ENCODE peak calls at places on chromosome 18, in four cellular contexts. P, I, J and G are unnamed samples.

GRCh38 chr18:49861659-49862058 is 48.3 kb upstream of the ACAA2 start:
- DNase-seq in P (peak; percentile 12), I (no peak), J (no peak), G (no peak)

GRCh38 chr18:63131106-63131943 is 188.2 kb downstream of the BCL2 start:
- DNase-seq in P (peak; percentile 86), I (peak; percentile 68), J (no peak), G (peak; percentile 74)

GRCh38 chr18:36412778-36413177 is 115.3 kb downstream of the FHOD3 start:
- DNase-seq in P (peak; percentile 73), I (no peak), J (no peak), G (no peak)

GRCh38 chr18:28175047-28175929 is 1.6 kb downstream of the CDH2 start:
- DNase-seq in P (peak; percentile 67), I (no peak), J (peak; percentile 78), G (no peak)

GRCh38 chr18:50395093-50395492 is 20.2 kb downstream of the SKA1 start:
- DNase-seq in P (no peak), I (no peak), J (no peak), G (no peak)

GRCh38 chr18:24104486-24104885 is 34.4 kb upstream of the CABYR start:
- DNase-seq in P (no peak), I (no peak), J (no peak), G (no peak)

GRCh38 chr18:49788327-49788908 is 24.9 kb downstream of the ACAA2 start:
- DNase-seq in P (no peak), I (no peak), J (no peak), G (no peak)

GRCh38 chr18:36519358-36519757 is 221.8 kb downstream of the FHOD3 start:
- DNase-seq in P (no peak), I (no peak), J (no peak), G (no peak)

GRCh38 chr18:7467708-7468466 is 99.2 kb upstream of the PTPRM start:
- DNase-seq in P (no peak), I (no peak), J (no peak), G (no peak)

GRCh38 chr18:61308795-61309393 is 24.3 kb upstream of the CDH20 start:
- DNase-seq in P (no peak), I (no peak), J (no peak), G (no peak)

GRCh38 chr18:33751613-33752221 is 173.7 kb downstream of the ASXL3 start:
- DNase-seq in P (peak; percentile 69), I (no peak), J (no peak), G (no peak)

GRCh38 chr18:13273800-13274199 is 55.2 kb downstream of the LDLRAD4 start:
- DNase-seq in P (no peak), I (no peak), J (no peak), G (no peak)

GRCh38 chr18:7733642-7734041 is 166.5 kb downstream of the PTPRM start:
- DNase-seq in P (no peak), I (no peak), J (no peak), G (no peak)

GRCh38 chr18:79856119-79857080 is 58.7 kb downstream of the KCNG2 start:
- DNase-seq in P (peak; percentile 75), I (no peak), J (peak; percentile 75), G (no peak)

GRCh38 chr18:30970201-30970816 is 72.2 kb downstream of the DSC3 start:
- DNase-seq in P (peak; percentile 71), I (peak; percentile 8), J (no peak), G (no peak)

GRCh38 chr18:70289351-70290330 is 796 bp downstream of the SOCS6 start:
- DNase-seq in P (peak; percentile 67), I (peak; percentile 11), J (no peak), G (peak; percentile 49)

GRCh38 chr18:74480149-74480651 is 16.0 kb upstream of the CNDP2 start:
- DNase-seq in P (no peak), I (no peak), J (no peak), G (no peak)

GRCh38 chr18:27778441-27778840 is 398.5 kb downstream of the CDH2 start:
- DNase-seq in P (peak; percentile 52), I (no peak), J (no peak), G (no peak)

GRCh38 chr18:62878305-62878704 is 163.0 kb downstream of the PHLPP1 start:
- DNase-seq in P (no peak), I (no peak), J (no peak), G (no peak)

GRCh38 chr18:54330768-54331548 is 26.7 kb downstream of the STARD6 start:
- DNase-seq in P (no peak), I (no peak), J (no peak), G (no peak)

GRCh38 chr18:49048361-49048760 is 97.6 kb upstream of the SMAD7 start:
- DNase-seq in P (no peak), I (no peak), J (no peak), G (no peak)

GRCh38 chr18:32469691-32470131 is 971 bp downstream of the GAREM1 start:
- DNase-seq in P (no peak), I (no peak), J (no peak), G (no peak)

GRCh38 chr18:32469190-32469611 is 1.5 kb downstream of the GAREM1 start:
- DNase-seq in P (no peak), I (peak; percentile 10), J (no peak), G (peak; percentile 41)

GRCh38 chr18:32470136-32470712 is 458 bp downstream of the GAREM1 start:
- DNase-seq in P (peak; percentile 38), I (peak; percentile 19), J (peak; percentile 80), G (peak; percentile 40)

GRCh38 chr18:32472841-32473240 is 2.2 kb upstream of the GAREM1 start:
- DNase-seq in P (no peak), I (no peak), J (no peak), G (no peak)

GRCh38 chr18:32470713-32471633 is at the start of gene GAREM1:
- DNase-seq in P (peak; percentile 93), I (peak; percentile 96), J (peak; percentile 93), G (peak; percentile 96)
- TF ChIP-seq CTCF in P (no peak), I (peak; percentile 96), J (peak; percentile 30), G (peak; percentile 69)

GRCh38 chr18:47930086-47930843 is at the start of gene SMAD2:
- DNase-seq in P (peak; percentile 93), I (peak; percentile 78), J (peak; percentile 97), G (peak; percentile 88)

GRCh38 chr18:47932170-47932569 is 1.7 kb upstream of the SMAD2 start:
- DNase-seq in P (no peak), I (no peak), J (no peak), G (no peak)

GRCh38 chr18:47929681-47930085 is 776 bp downstream of the SMAD2 start:
- DNase-seq in P (no peak), I (peak; percentile 7), J (no peak), G (no peak)

GRCh38 chr18:47931707-47932103 is 1.2 kb upstream of the SMAD2 start:
- DNase-seq in P (peak; percentile 76), I (peak; percentile 17), J (peak; percentile 78), G (peak; percentile 33)

GRCh38 chr18:47930844-47931706 is 616 bp upstream of the SMAD2 start:
- DNase-seq in P (peak; percentile 98), I (peak; percentile 97), J (peak; percentile 99), G (peak; percentile 98)
- TF ChIP-seq POLR2AphosphoS5 in P (peak; percentile 76), I (peak; percentile 60), J (peak; percentile 88), G (peak; percentile 77)

GRCh38 chr18:77377813-77378212 is 128.2 kb downstream of the GALR1 start:
- DNase-seq in P (no peak), I (no peak), J (no peak), G (no peak)

GRCh38 chr18:77376733-77377094 is 127.1 kb downstream of the GALR1 start:
- DNase-seq in P (no peak), I (no peak), J (no peak), G (no peak)

GRCh38 chr18:77376043-77376732 is 126.5 kb downstream of the GALR1 start:
- DNase-seq in P (peak; percentile 26), I (no peak), J (no peak), G (no peak)

GRCh38 chr18:77379976-77380375 is 130.3 kb downstream of the GALR1 start:
- DNase-seq in P (no peak), I (no peak), J (no peak), G (no peak)

GRCh38 chr18:77380695-77381094 is 131.0 kb downstream of the GALR1 start:
- DNase-seq in P (no peak), I (no peak), J (no peak), G (no peak)
- TF ChIP-seq CTCF in P (no peak), I (no peak), J (no peak), G (no peak)

DNA sequence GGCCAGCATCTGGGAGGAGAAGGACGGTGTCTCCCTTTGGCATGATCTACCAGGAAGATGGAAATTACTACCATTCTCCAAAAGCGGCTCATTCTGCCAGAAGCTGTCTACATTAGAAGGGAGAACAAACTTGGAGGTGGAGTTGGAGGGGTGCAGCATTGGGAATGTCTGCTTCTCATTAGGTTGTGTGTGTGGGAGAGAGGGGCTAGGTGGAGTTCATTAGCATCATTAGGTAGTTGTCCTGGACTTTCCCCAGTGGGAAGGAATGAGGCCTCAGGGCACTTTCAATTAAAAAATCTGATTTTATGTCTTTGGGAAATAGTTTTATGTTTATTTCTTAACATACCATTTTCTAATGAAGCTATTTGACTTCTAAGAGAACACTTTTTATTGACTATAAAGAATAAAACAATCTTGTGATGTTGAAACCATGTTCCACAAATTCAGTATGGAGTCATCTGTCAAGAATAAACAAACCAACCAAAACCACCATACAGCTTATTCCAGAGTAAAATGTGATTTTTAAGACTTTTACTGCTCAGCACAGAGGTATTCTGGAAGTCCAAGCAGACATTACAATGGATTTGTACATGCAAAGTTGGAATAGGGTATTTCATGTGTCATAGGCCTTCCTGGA is 60.6 kb downstream of the VAPA start:
- DNase-seq in P (no peak), I (no peak), J (no peak), G (no peak)
- TF ChIP-seq POLR2AphosphoS5 in P (no peak), I (no peak), J (no peak), G (no peak)